ENCODE peak calls at places on chromosome 11, in seven cellular contexts. One of them, this sample, is unnamed.

GRCh38 chr11:8230921-8231847 is 32.5 kb downstream of the LMO1 start:
- DNase-seq in RCC 7860: no peak
- DNase-seq in HuH-7: no peak
- DNase-seq in activated T-helper 1 cell treated with anti-CD3 and anti-CD28 coated beads, Interleukin-12 subunit alpha, Interleukin-12 subunit beta, Interleukin-2, Interleukin-4 antibody, amounts not matched to agents 30 ng/mL and 10 ng/mL and 1 ng/mL, durations not matched to agents 14 hours and 24 hours and 36 hours: no peak
- DNase-seq in hippocampal formation: no peak
- DNase-seq in stimulated activated naive CD4-positive, alpha-beta T cell treated with Interleukin-2 at 50 U/mL for 16 hours: no peak
- DNase-seq in tibial nerve: no peak
- DNase-seq in this sample: no peak

GRCh38 chr11:72247584-72247983 is 3.6 kb upstream of the PHOX2A start:
- DNase-seq in tibial nerve: no peak
- DNase-seq in stimulated activated naive CD4-positive, alpha-beta T cell treated with Interleukin-2 at 50 U/mL for 16 hours: no peak
- DNase-seq in RCC 7860: no peak
- DNase-seq in activated T-helper 1 cell treated with anti-CD3 and anti-CD28 coated beads, Interleukin-12 subunit alpha, Interleukin-12 subunit beta, Interleukin-2, Interleukin-4 antibody, amounts not matched to agents 30 ng/mL and 10 ng/mL and 1 ng/mL, durations not matched to agents 14 hours and 24 hours and 36 hours: no peak
- DNase-seq in hippocampal formation: no peak
- DNase-seq in HuH-7: no peak
- DNase-seq in this sample: no peak

GRCh38 chr11:34274712-34275398 is 83.0 kb downstream of the ABTB2 start:
- DNase-seq in activated T-helper 1 cell treated with anti-CD3 and anti-CD28 coated beads, Interleukin-12 subunit alpha, Interleukin-12 subunit beta, Interleukin-2, Interleukin-4 antibody, amounts not matched to agents 30 ng/mL and 10 ng/mL and 1 ng/mL, durations not matched to agents 14 hours and 24 hours and 36 hours: no peak
- DNase-seq in RCC 7860: peak; percentile 89
- DNase-seq in tibial nerve: peak; percentile 82
- DNase-seq in stimulated activated naive CD4-positive, alpha-beta T cell treated with Interleukin-2 at 50 U/mL for 16 hours: no peak
- DNase-seq in HuH-7: peak; percentile 16
- DNase-seq in hippocampal formation: peak; percentile 61
- DNase-seq in this sample: no peak

GRCh38 chr11:124863826-124864165 is 1.4 kb upstream of the ROBO3 start:
- DNase-seq in RCC 7860: no peak
- DNase-seq in stimulated activated naive CD4-positive, alpha-beta T cell treated with Interleukin-2 at 50 U/mL for 16 hours: no peak
- DNase-seq in activated T-helper 1 cell treated with anti-CD3 and anti-CD28 coated beads, Interleukin-12 subunit alpha, Interleukin-12 subunit beta, Interleukin-2, Interleukin-4 antibody, amounts not matched to agents 30 ng/mL and 10 ng/mL and 1 ng/mL, durations not matched to agents 14 hours and 24 hours and 36 hours: no peak
- DNase-seq in hippocampal formation: no peak
- DNase-seq in tibial nerve: no peak
- DNase-seq in HuH-7: no peak
- DNase-seq in this sample: no peak

GRCh38 chr11:71209181-71209580 is 43.2 kb downstream of the SHANK2 start:
- DNase-seq in stimulated activated naive CD4-positive, alpha-beta T cell treated with Interleukin-2 at 50 U/mL for 16 hours: no peak
- DNase-seq in RCC 7860: no peak
- DNase-seq in HuH-7: no peak
- DNase-seq in hippocampal formation: no peak
- DNase-seq in tibial nerve: no peak
- DNase-seq in activated T-helper 1 cell treated with anti-CD3 and anti-CD28 coated beads, Interleukin-12 subunit alpha, Interleukin-12 subunit beta, Interleukin-2, Interleukin-4 antibody, amounts not matched to agents 30 ng/mL and 10 ng/mL and 1 ng/mL, durations not matched to agents 14 hours and 24 hours and 36 hours: no peak
- DNase-seq in this sample: no peak

GRCh38 chr11:2249191-2249916 is 21.0 kb downstream of the ASCL2 start:
- DNase-seq in activated T-helper 1 cell treated with anti-CD3 and anti-CD28 coated beads, Interleukin-12 subunit alpha, Interleukin-12 subunit beta, Interleukin-2, Interleukin-4 antibody, amounts not matched to agents 30 ng/mL and 10 ng/mL and 1 ng/mL, durations not matched to agents 14 hours and 24 hours and 36 hours: no peak
- DNase-seq in stimulated activated naive CD4-positive, alpha-beta T cell treated with Interleukin-2 at 50 U/mL for 16 hours: no peak
- DNase-seq in hippocampal formation: no peak
- DNase-seq in HuH-7: no peak
- DNase-seq in tibial nerve: no peak
- DNase-seq in RCC 7860: no peak
- DNase-seq in this sample: no peak

GRCh38 chr11:9601041-9601875 is 27.8 kb downstream of the WEE1 start:
- DNase-seq in stimulated activated naive CD4-positive, alpha-beta T cell treated with Interleukin-2 at 50 U/mL for 16 hours: peak; percentile 46
- DNase-seq in tibial nerve: no peak
- DNase-seq in activated T-helper 1 cell treated with anti-CD3 and anti-CD28 coated beads, Interleukin-12 subunit alpha, Interleukin-12 subunit beta, Interleukin-2, Interleukin-4 antibody, amounts not matched to agents 30 ng/mL and 10 ng/mL and 1 ng/mL, durations not matched to agents 14 hours and 24 hours and 36 hours: peak; percentile 74
- DNase-seq in hippocampal formation: peak; percentile 4
- DNase-seq in RCC 7860: no peak
- DNase-seq in HuH-7: no peak
- DNase-seq in this sample: no peak

GRCh38 chr11:57203359-57203758 is 21.6 kb downstream of the LRRC55 start:
- DNase-seq in activated T-helper 1 cell treated with anti-CD3 and anti-CD28 coated beads, Interleukin-12 subunit alpha, Interleukin-12 subunit beta, Interleukin-2, Interleukin-4 antibody, amounts not matched to agents 30 ng/mL and 10 ng/mL and 1 ng/mL, durations not matched to agents 14 hours and 24 hours and 36 hours: no peak
- DNase-seq in RCC 7860: no peak
- DNase-seq in hippocampal formation: no peak
- DNase-seq in HuH-7: no peak
- DNase-seq in stimulated activated naive CD4-positive, alpha-beta T cell treated with Interleukin-2 at 50 U/mL for 16 hours: no peak
- DNase-seq in tibial nerve: peak; percentile 25
- DNase-seq in this sample: no peak